ENCODE peak calls at places on chromosomes 4 and X, in four cellular contexts. X, G, C and M are unnamed samples.

GRCh38 chr4:177386416-177386815 is 55.8 kb downstream of the AGA start:
- DNase-seq in X (no peak), G (no peak), C (no peak), M (no peak)

GRCh38 chr4:84481879-84482245 is 17.2 kb downstream of the NKX6-1 start:
- DNase-seq in X (no peak), G (no peak), C (no peak), M (no peak)

GRCh38 chr4:109977854-109978501 is 65.3 kb downstream of the EGF start:
- DNase-seq in X (no peak), G (no peak), C (no peak), M (no peak)

GRCh38 chrX:71540801-71541545 is 8.1 kb downstream of the OGT start:
- DNase-seq in X (no peak), G (no peak), C (no peak), M (no peak)

GRCh38 chr4:52408037-52408436 is 251.1 kb downstream of the USP46 start:
- DNase-seq in X (no peak), G (no peak), C (no peak), M (no peak)

GRCh38 chr4:89899157-89899556 is 4.5 kb downstream of the MMRN1 start:
- DNase-seq in X (no peak), G (no peak), C (no peak), M (no peak)

GRCh38 chr4:95066011-95066410 is 308.3 kb downstream of the BMPR1B start:
- DNase-seq in X (no peak), G (no peak), C (no peak), M (no peak)

GRCh38 chr4:3467601-3468031 is 4.5 kb downstream of the DOK7 start:
- DNase-seq in X (no peak), G (no peak), C (no peak), M (no peak)